ENCODE peak calls at places on chromosome 14, in seven cellular contexts. One of them, this sample, is unnamed.

GRCh38 chr14:72350215-72350614 is 418.0 kb downstream of the RGS6 start:
- DNase-seq in DMS153: no peak
- DNase-seq in activated CD4-positive, alpha-beta T cell treated with anti-CD3 and anti-CD28 coated beads for 4 hours: no peak
- DNase-seq in NT2/D1: no peak
- DNase-seq in SJCRH30: no peak
- DNase-seq in mammary epithelial cell: no peak
- DNase-seq in LoVo: no peak
- DNase-seq in this sample: no peak

GRCh38 chr14:92531151-92531873 is 17.7 kb downstream of the RIN3 start:
- DNase-seq in DMS153: no peak
- DNase-seq in activated CD4-positive, alpha-beta T cell treated with anti-CD3 and anti-CD28 coated beads for 4 hours: peak
- DNase-seq in NT2/D1: no peak
- DNase-seq in SJCRH30: no peak
- DNase-seq in mammary epithelial cell: no peak
- DNase-seq in LoVo: no peak
- DNase-seq in this sample: no peak

GRCh38 chr14:68653108-68653507 is 139.8 kb downstream of the ZFP36L1 start:
- DNase-seq in DMS153: no peak
- DNase-seq in activated CD4-positive, alpha-beta T cell treated with anti-CD3 and anti-CD28 coated beads for 4 hours: no peak
- DNase-seq in NT2/D1: no peak
- DNase-seq in SJCRH30: no peak
- DNase-seq in mammary epithelial cell: no peak
- DNase-seq in LoVo: no peak
- DNase-seq in this sample: no peak

GRCh38 chr14:40417777-40418401 is 985.7 kb upstream of the FBXO33 start:
- DNase-seq in DMS153: no peak
- DNase-seq in activated CD4-positive, alpha-beta T cell treated with anti-CD3 and anti-CD28 coated beads for 4 hours: no peak
- DNase-seq in NT2/D1: peak
- DNase-seq in SJCRH30: peak
- DNase-seq in mammary epithelial cell: no peak
- DNase-seq in LoVo: peak
- DNase-seq in this sample: peak

GRCh38 chr14:52878469-52878868 is 72.4 kb downstream of the FERMT2 start:
- DNase-seq in DMS153: no peak
- DNase-seq in activated CD4-positive, alpha-beta T cell treated with anti-CD3 and anti-CD28 coated beads for 4 hours: no peak
- DNase-seq in NT2/D1: no peak
- DNase-seq in SJCRH30: no peak
- DNase-seq in mammary epithelial cell: no peak
- DNase-seq in LoVo: no peak
- DNase-seq in this sample: no peak

GRCh38 chr14:55734731-55735130 is 154.7 kb downstream of the KTN1 start:
- DNase-seq in DMS153: no peak
- DNase-seq in activated CD4-positive, alpha-beta T cell treated with anti-CD3 and anti-CD28 coated beads for 4 hours: no peak
- DNase-seq in NT2/D1: no peak
- DNase-seq in SJCRH30: no peak
- DNase-seq in mammary epithelial cell: no peak
- DNase-seq in LoVo: no peak
- DNase-seq in this sample: no peak

GRCh38 chr14:39351708-39352107 is 80.5 kb downstream of the FBXO33 start:
- DNase-seq in DMS153: no peak
- DNase-seq in activated CD4-positive, alpha-beta T cell treated with anti-CD3 and anti-CD28 coated beads for 4 hours: no peak
- DNase-seq in NT2/D1: no peak
- DNase-seq in SJCRH30: no peak
- DNase-seq in mammary epithelial cell: no peak
- DNase-seq in LoVo: no peak
- DNase-seq in this sample: no peak

GRCh38 chr14:51716610-51717009 is 64.9 kb downstream of the FRMD6 start:
- DNase-seq in DMS153: no peak
- DNase-seq in activated CD4-positive, alpha-beta T cell treated with anti-CD3 and anti-CD28 coated beads for 4 hours: no peak
- DNase-seq in NT2/D1: no peak
- DNase-seq in SJCRH30: peak
- DNase-seq in mammary epithelial cell: peak
- DNase-seq in LoVo: no peak
- DNase-seq in this sample: no peak

GRCh38 chr14:76828339-76829015 is 2.3 kb downstream of the LRRC74A start:
- DNase-seq in DMS153: no peak
- DNase-seq in activated CD4-positive, alpha-beta T cell treated with anti-CD3 and anti-CD28 coated beads for 4 hours: no peak
- DNase-seq in NT2/D1: no peak
- DNase-seq in SJCRH30: no peak
- DNase-seq in mammary epithelial cell: peak
- DNase-seq in LoVo: no peak
- DNase-seq in this sample: no peak

GRCh38 chr14:33475623-33476022 is 475.3 kb downstream of the EGLN3 start:
- DNase-seq in DMS153: peak
- DNase-seq in activated CD4-positive, alpha-beta T cell treated with anti-CD3 and anti-CD28 coated beads for 4 hours: no peak
- DNase-seq in NT2/D1: peak
- DNase-seq in SJCRH30: peak
- DNase-seq in mammary epithelial cell: peak
- DNase-seq in LoVo: no peak
- DNase-seq in this sample: peak

GRCh38 chr14:37559386-37559785 is 35.7 kb downstream of the FOXA1 start:
- DNase-seq in DMS153: no peak
- DNase-seq in activated CD4-positive, alpha-beta T cell treated with anti-CD3 and anti-CD28 coated beads for 4 hours: no peak
- DNase-seq in NT2/D1: no peak
- DNase-seq in SJCRH30: no peak
- DNase-seq in mammary epithelial cell: no peak
- DNase-seq in LoVo: no peak
- DNase-seq in this sample: no peak

This sample was measured in SK-N-DZ.